ENCODE peak calls at places on chromosomes 16 and 17, in five cellular contexts. One of them, this sample, is unnamed.

GRCh38 chr17:7304179-7304578 is 3.2 kb upstream of the EIF5A start:
- DNase-seq in activated CD4-positive, alpha-beta T cell treated with anti-CD3 and anti-CD28 coated beads, Interleukin-2, amount 10 ng/mL, durations not matched to agents 7 days and 5 days: no peak
- DNase-seq in stimulated activated CD8-positive, alpha-beta memory T cell treated with anti-CD3 and anti-CD28 coated beads, Interleukin-7, amount 100 ng/mL, for 1 hour: no peak
- DNase-seq in stomach: no peak
- DNase-seq in BE2C: no peak
- DNase-seq in this sample: no peak

GRCh38 chr16:30113031-30113710 is at the start of gene GDPD3:
- DNase-seq in activated CD4-positive, alpha-beta T cell treated with anti-CD3 and anti-CD28 coated beads, Interleukin-2, amount 10 ng/mL, durations not matched to agents 7 days and 5 days: no peak
- DNase-seq in stimulated activated CD8-positive, alpha-beta memory T cell treated with anti-CD3 and anti-CD28 coated beads, Interleukin-7, amount 100 ng/mL, for 1 hour: no peak
- DNase-seq in stomach: peak; percentile 76
- DNase-seq in BE2C: peak; percentile 59
- DNase-seq in this sample: no peak

GRCh38 chr16:86477642-86478041 is 32.7 kb upstream of the FOXF1 start:
- DNase-seq in activated CD4-positive, alpha-beta T cell treated with anti-CD3 and anti-CD28 coated beads, Interleukin-2, amount 10 ng/mL, durations not matched to agents 7 days and 5 days: no peak
- DNase-seq in stimulated activated CD8-positive, alpha-beta memory T cell treated with anti-CD3 and anti-CD28 coated beads, Interleukin-7, amount 100 ng/mL, for 1 hour: no peak
- DNase-seq in stomach: no peak
- DNase-seq in BE2C: peak; percentile 30
- DNase-seq in this sample: no peak

GRCh38 chr17:43945074-43945824 is 3.0 kb upstream of the PPY start:
- DNase-seq in activated CD4-positive, alpha-beta T cell treated with anti-CD3 and anti-CD28 coated beads, Interleukin-2, amount 10 ng/mL, durations not matched to agents 7 days and 5 days: no peak
- DNase-seq in stimulated activated CD8-positive, alpha-beta memory T cell treated with anti-CD3 and anti-CD28 coated beads, Interleukin-7, amount 100 ng/mL, for 1 hour: no peak
- DNase-seq in stomach: no peak
- DNase-seq in BE2C: no peak
- DNase-seq in this sample: no peak

GRCh38 chr17:76265624-76266243 is 586 bp downstream of the UBALD2 start:
- DNase-seq in activated CD4-positive, alpha-beta T cell treated with anti-CD3 and anti-CD28 coated beads, Interleukin-2, amount 10 ng/mL, durations not matched to agents 7 days and 5 days: peak; percentile 69
- DNase-seq in stimulated activated CD8-positive, alpha-beta memory T cell treated with anti-CD3 and anti-CD28 coated beads, Interleukin-7, amount 100 ng/mL, for 1 hour: no peak
- DNase-seq in stomach: peak; percentile 76
- DNase-seq in BE2C: peak; percentile 57
- DNase-seq in this sample: peak; percentile 55

GRCh38 chr17:80478487-80479245 is 2.3 kb upstream of the NPTX1 start:
- DNase-seq in activated CD4-positive, alpha-beta T cell treated with anti-CD3 and anti-CD28 coated beads, Interleukin-2, amount 10 ng/mL, durations not matched to agents 7 days and 5 days: no peak
- DNase-seq in stimulated activated CD8-positive, alpha-beta memory T cell treated with anti-CD3 and anti-CD28 coated beads, Interleukin-7, amount 100 ng/mL, for 1 hour: no peak
- DNase-seq in stomach: no peak
- DNase-seq in BE2C: no peak
- DNase-seq in this sample: no peak

GRCh38 chr17:7837375-7838290 is 3.6 kb downstream of the KDM6B start:
- DNase-seq in activated CD4-positive, alpha-beta T cell treated with anti-CD3 and anti-CD28 coated beads, Interleukin-2, amount 10 ng/mL, durations not matched to agents 7 days and 5 days: no peak
- DNase-seq in stimulated activated CD8-positive, alpha-beta memory T cell treated with anti-CD3 and anti-CD28 coated beads, Interleukin-7, amount 100 ng/mL, for 1 hour: no peak
- DNase-seq in stomach: no peak
- DNase-seq in BE2C: no peak
- DNase-seq in this sample: no peak

GRCh38 chr16:56211471-56211944 is 20.2 kb downstream of the GNAO1 start:
- DNase-seq in activated CD4-positive, alpha-beta T cell treated with anti-CD3 and anti-CD28 coated beads, Interleukin-2, amount 10 ng/mL, durations not matched to agents 7 days and 5 days: no peak
- DNase-seq in stimulated activated CD8-positive, alpha-beta memory T cell treated with anti-CD3 and anti-CD28 coated beads, Interleukin-7, amount 100 ng/mL, for 1 hour: no peak
- DNase-seq in stomach: no peak
- DNase-seq in BE2C: no peak
- DNase-seq in this sample: no peak

GRCh38 chr16:29237971-29238370 is 168.5 kb downstream of the NPIPB11 start:
- DNase-seq in activated CD4-positive, alpha-beta T cell treated with anti-CD3 and anti-CD28 coated beads, Interleukin-2, amount 10 ng/mL, durations not matched to agents 7 days and 5 days: no peak
- DNase-seq in stimulated activated CD8-positive, alpha-beta memory T cell treated with anti-CD3 and anti-CD28 coated beads, Interleukin-7, amount 100 ng/mL, for 1 hour: no peak
- DNase-seq in stomach: no peak
- DNase-seq in BE2C: no peak
- DNase-seq in this sample: no peak

GRCh38 chr17:49210158-49211029 is at the start of the genes ABI3 and GNGT2:
- DNase-seq in activated CD4-positive, alpha-beta T cell treated with anti-CD3 and anti-CD28 coated beads, Interleukin-2, amount 10 ng/mL, durations not matched to agents 7 days and 5 days: peak; percentile 80
- DNase-seq in stimulated activated CD8-positive, alpha-beta memory T cell treated with anti-CD3 and anti-CD28 coated beads, Interleukin-7, amount 100 ng/mL, for 1 hour: no peak
- DNase-seq in stomach: peak; percentile 37
- DNase-seq in BE2C: no peak
- DNase-seq in this sample: peak; percentile 51

GRCh38 chr16:84833142-84833495 is 13.3 kb downstream of the CRISPLD2 start:
- DNase-seq in activated CD4-positive, alpha-beta T cell treated with anti-CD3 and anti-CD28 coated beads, Interleukin-2, amount 10 ng/mL, durations not matched to agents 7 days and 5 days: no peak
- DNase-seq in stimulated activated CD8-positive, alpha-beta memory T cell treated with anti-CD3 and anti-CD28 coated beads, Interleukin-7, amount 100 ng/mL, for 1 hour: no peak
- DNase-seq in stomach: no peak
- DNase-seq in BE2C: no peak
- DNase-seq in this sample: no peak

GRCh38 chr17:9427460-9428315 is 147.9 kb downstream of the STX8 start:
- DNase-seq in activated CD4-positive, alpha-beta T cell treated with anti-CD3 and anti-CD28 coated beads, Interleukin-2, amount 10 ng/mL, durations not matched to agents 7 days and 5 days: no peak
- DNase-seq in stimulated activated CD8-positive, alpha-beta memory T cell treated with anti-CD3 and anti-CD28 coated beads, Interleukin-7, amount 100 ng/mL, for 1 hour: no peak
- DNase-seq in stomach: no peak
- DNase-seq in BE2C: no peak
- DNase-seq in this sample: no peak

GRCh38 chr17:82419471-82419995 is 1.1 kb upstream of the OGFOD3 start:
- DNase-seq in activated CD4-positive, alpha-beta T cell treated with anti-CD3 and anti-CD28 coated beads, Interleukin-2, amount 10 ng/mL, durations not matched to agents 7 days and 5 days: no peak
- DNase-seq in stimulated activated CD8-positive, alpha-beta memory T cell treated with anti-CD3 and anti-CD28 coated beads, Interleukin-7, amount 100 ng/mL, for 1 hour: no peak
- DNase-seq in stomach: no peak
- DNase-seq in BE2C: no peak
- DNase-seq in this sample: peak; percentile 17

GRCh38 chr17:50834786-50835562 is 412 bp upstream of the WFIKKN2 start:
- DNase-seq in activated CD4-positive, alpha-beta T cell treated with anti-CD3 and anti-CD28 coated beads, Interleukin-2, amount 10 ng/mL, durations not matched to agents 7 days and 5 days: no peak
- DNase-seq in stimulated activated CD8-positive, alpha-beta memory T cell treated with anti-CD3 and anti-CD28 coated beads, Interleukin-7, amount 100 ng/mL, for 1 hour: no peak
- DNase-seq in stomach: no peak
- DNase-seq in BE2C: no peak
- DNase-seq in this sample: no peak

GRCh38 chr16:1863681-1864460 is 8.1 kb downstream of the MEIOB start:
- DNase-seq in activated CD4-positive, alpha-beta T cell treated with anti-CD3 and anti-CD28 coated beads, Interleukin-2, amount 10 ng/mL, durations not matched to agents 7 days and 5 days: no peak
- DNase-seq in stimulated activated CD8-positive, alpha-beta memory T cell treated with anti-CD3 and anti-CD28 coated beads, Interleukin-7, amount 100 ng/mL, for 1 hour: no peak
- DNase-seq in stomach: no peak
- DNase-seq in BE2C: no peak
- DNase-seq in this sample: peak; percentile 3

GRCh38 chr16:54511181-54511731 is 224.7 kb upstream of the IRX3 start:
- DNase-seq in activated CD4-positive, alpha-beta T cell treated with anti-CD3 and anti-CD28 coated beads, Interleukin-2, amount 10 ng/mL, durations not matched to agents 7 days and 5 days: no peak
- DNase-seq in stimulated activated CD8-positive, alpha-beta memory T cell treated with anti-CD3 and anti-CD28 coated beads, Interleukin-7, amount 100 ng/mL, for 1 hour: no peak
- DNase-seq in stomach: no peak
- DNase-seq in BE2C: no peak
- DNase-seq in this sample: no peak

GRCh38 chr16:88558457-88559442 is 11.5 kb upstream of the ZC3H18 start:
- DNase-seq in activated CD4-positive, alpha-beta T cell treated with anti-CD3 and anti-CD28 coated beads, Interleukin-2, amount 10 ng/mL, durations not matched to agents 7 days and 5 days: no peak
- DNase-seq in stimulated activated CD8-positive, alpha-beta memory T cell treated with anti-CD3 and anti-CD28 coated beads, Interleukin-7, amount 100 ng/mL, for 1 hour: no peak
- DNase-seq in stomach: peak; percentile 89
- DNase-seq in BE2C: peak; percentile 80
- DNase-seq in this sample: peak; percentile 65

GRCh38 chr17:18231156-18231555 is 5.7 kb downstream of the LLGL1 start:
- DNase-seq in activated CD4-positive, alpha-beta T cell treated with anti-CD3 and anti-CD28 coated beads, Interleukin-2, amount 10 ng/mL, durations not matched to agents 7 days and 5 days: no peak
- DNase-seq in stimulated activated CD8-positive, alpha-beta memory T cell treated with anti-CD3 and anti-CD28 coated beads, Interleukin-7, amount 100 ng/mL, for 1 hour: no peak
- DNase-seq in stomach: no peak
- DNase-seq in BE2C: no peak
- DNase-seq in this sample: no peak

GRCh38 chr16:70433456-70434103 is 5.3 kb downstream of the ST3GAL2 start:
- DNase-seq in activated CD4-positive, alpha-beta T cell treated with anti-CD3 and anti-CD28 coated beads, Interleukin-2, amount 10 ng/mL, durations not matched to agents 7 days and 5 days: no peak
- DNase-seq in stimulated activated CD8-positive, alpha-beta memory T cell treated with anti-CD3 and anti-CD28 coated beads, Interleukin-7, amount 100 ng/mL, for 1 hour: no peak
- DNase-seq in stomach: no peak
- DNase-seq in BE2C: peak; percentile 70
- DNase-seq in this sample: peak; percentile 82

GRCh38 chr17:44607836-44608690 is 48.2 kb upstream of the MEIOC start:
- DNase-seq in activated CD4-positive, alpha-beta T cell treated with anti-CD3 and anti-CD28 coated beads, Interleukin-2, amount 10 ng/mL, durations not matched to agents 7 days and 5 days: no peak
- DNase-seq in stimulated activated CD8-positive, alpha-beta memory T cell treated with anti-CD3 and anti-CD28 coated beads, Interleukin-7, amount 100 ng/mL, for 1 hour: no peak
- DNase-seq in stomach: no peak
- DNase-seq in BE2C: peak; percentile 41
- DNase-seq in this sample: no peak